ENCODE peak calls at places on chromosomes 6 and 20, in six cellular contexts. M is activated T-helper 1 cell treated with Interleukin-2 at 50 U/mL for 16 hours; G is astrocyte of the spinal cord; I is T-helper 1 cell; H is activated CD4-positive, CD25-positive, alpha-beta regulatory T cell; Q is RWPE1. B is an unnamed sample.

GRCh38 chr6:149137594-149137993 is 179.9 kb upstream of the TAB2 start:
- DNase-seq in M (no peak), G (no peak), I (no peak), H (no peak), Q (no peak), B (peak; percentile 25)

GRCh38 chr20:41172296-41173140 is 35.2 kb downstream of the PLCG1 start:
- DNase-seq in M (no peak), G (no peak), I (no peak), H (no peak), Q (no peak), B (no peak)

GRCh38 chr20:2865630-2866029 is 7.7 kb upstream of the PTPRA start:
- DNase-seq in M (no peak), G (no peak), I (no peak), H (no peak), Q (no peak), B (no peak)

GRCh38 chr20:46983466-46983865 is 88.8 kb downstream of the EYA2 start:
- DNase-seq in M (no peak), G (no peak), I (no peak), H (no peak), Q (no peak), B (no peak)

GRCh38 chr6:56400273-56400672 is 152.9 kb upstream of the COL21A1 start:
- DNase-seq in M (no peak), G (no peak), I (no peak), H (no peak), Q (no peak), B (peak; percentile 92)

GRCh38 chr6:20868397-20869185 is 334.3 kb downstream of the CDKAL1 start:
- DNase-seq in M (no peak), G (no peak), I (no peak), H (no peak), Q (no peak), B (no peak)

GRCh38 chr20:34022154-34022842 is 28.6 kb downstream of the RALY start:
- DNase-seq in M (no peak), G (no peak), I (no peak), H (no peak), Q (peak; percentile 64), B (no peak)

GRCh38 chr6:108768792-108769524 is 79.3 kb upstream of the ARMC2 start:
- DNase-seq in M (no peak), G (no peak), I (no peak), H (no peak), Q (no peak), B (no peak)

GRCh38 chr6:44457606-44458005 is 70.1 kb downstream of the CDC5L start:
- DNase-seq in M (no peak), G (no peak), I (no peak), H (no peak), Q (no peak), B (no peak)

GRCh38 chr20:61963885-61964674 is 101.6 kb downstream of the TAF4 start:
- DNase-seq in M (no peak), G (no peak), I (no peak), H (no peak), Q (no peak), B (no peak)

GRCh38 chr6:147040041-147040440 is 164.2 kb upstream of the STXBP5 start:
- DNase-seq in M (no peak), G (peak; percentile 9), I (no peak), H (no peak), Q (no peak), B (no peak)

GRCh38 chr6:46637145-46637544 is 15.5 kb downstream of the CYP39A1 start:
- DNase-seq in M (no peak), G (peak; percentile 7), I (no peak), H (no peak), Q (peak; percentile 13), B (peak; percentile 9)

GRCh38 chr20:35006009-35006408 is 50.3 kb downstream of the MYH7B start:
- DNase-seq in M (no peak), G (no peak), I (no peak), H (no peak), Q (no peak), B (no peak)

GRCh38 chr20:47326718-47327137 is 29.8 kb downstream of the ZMYND8 start:
- DNase-seq in M (no peak), G (peak; percentile 73), I (no peak), H (no peak), Q (no peak), B (no peak)

B was measured in renal cortical epithelial cell.